ENCODE peak calls at places on chromosomes 4 and X, in six cellular contexts. L is CD8-positive, alpha-beta T cell; Y is effector memory CD4-positive, alpha-beta T cell; I is GM23338; K is keratinocyte; M is PC-3. S is an unnamed sample. For H3K4me1, the result is how much of the 10 kb centered on the place peaks cover.

GRCh38 chr4:103645991-103646390 is 73.8 kb downstream of the TACR3 start:
- DNase-seq in I (no peak), M (no peak), K (no peak), Y (no peak), L (no peak), S (no peak)

GRCh38 chrX:79153348-79153747 is 8.9 kb downstream of the GPR174 start:
- DNase-seq in M (no peak), L (no peak), Y (no peak), K (no peak), I (no peak), S (no peak)

GRCh38 chr4:43325220-43325967 is 432.9 kb downstream of the GRXCR1 start:
- DNase-seq in M (no peak), K (no peak), L (no peak), Y (no peak), I (no peak), S (no peak)

GRCh38 chr4:78356251-78356650 is 195.3 kb upstream of the ANXA3 start:
- DNase-seq in K (no peak), Y (no peak), M (no peak), I (no peak), L (no peak), S (no peak)

GRCh38 chr4:52019941-52020657 is at the start of gene LRRC66:
- DNase-seq in Y (no peak), I (no peak), M (peak), L (no peak), K (no peak), S (no peak)

GRCh38 chrX:152641996-152642395 is 4.3 kb downstream of the GABRQ start:
- DNase-seq in Y (no peak), I (peak), K (no peak), M (peak), L (no peak), S (no peak)

GRCh38 chr4:138158746-138159297 is 83.3 kb downstream of the SLC7A11 start:
- DNase-seq in I (no peak), M (peak), Y (no peak), L (no peak), K (no peak), S (no peak)

GRCh38 chr4:150119492-150119891 is 41.2 kb downstream of the DCLK2 start:
- DNase-seq in M (peak), L (no peak), I (peak), K (no peak), Y (no peak), S (no peak)

GRCh38 chr4:138181288-138181687 is 60.9 kb downstream of the SLC7A11 start:
- DNase-seq in I (no peak), M (no peak), Y (no peak), L (no peak), K (no peak), S (peak)

GRCh38 chrX:150454508-150455219 is 91.5 kb downstream of the MAMLD1 start:
- DNase-seq in L (no peak), Y (no peak), I (no peak), M (no peak), K (no peak), S (no peak)

GRCh38 chr4:40719008-40719623 is 30.6 kb upstream of the NSUN7 start:
- DNase-seq in M (peak), I (peak), Y (no peak), L (no peak), K (no peak), S (no peak)

GRCh38 chrX:137424679-137425078 is 141.2 kb upstream of the ZIC3 start:
- DNase-seq in L (no peak), K (no peak), Y (no peak), I (peak), M (no peak), S (no peak)

GRCh38 chrX:104253567-104254441 is 929 bp downstream of the ESX1 start:
- DNase-seq in K (no peak), Y (no peak), M (no peak), L (no peak), I (peak), S (no peak)

GRCh38 chrX:80354966-80355465 is 65.2 kb upstream of the TENT5D start:
- DNase-seq in K (no peak), Y (no peak), L (no peak), I (no peak), M (no peak), S (no peak)

GRCh38 chr4:182225257-182225852 is 17.8 kb upstream of the TENM3 start:
- DNase-seq in M (no peak), L (no peak), I (no peak), K (no peak), Y (no peak), S (no peak)

GRCh38 chr4:182163180-182163579 is 80.0 kb upstream of the TENM3 start:
- DNase-seq in K (no peak), L (no peak), I (peak), Y (no peak), M (no peak), S (no peak)

GRCh38 chr4:2837110-2837903 is 6.3 kb upstream of the ADD1 start:
- DNase-seq in L (no peak), I (peak), Y (no peak), M (no peak), K (no peak), S (peak)

GRCh38 chr4:4575284-4576211 is 33.7 kb upstream of the STX18 start:
- DNase-seq in M (peak), K (no peak), Y (peak), I (peak), L (peak), S (peak)

GRCh38 chrX:133179500-133179899 is 38.7 kb downstream of the TFDP3 start:
- DNase-seq in K (no peak), I (peak), Y (no peak), M (no peak), L (no peak), S (no peak)

GRCh38 chrX:68433155-68433980 is at the start of gene OPHN1:
- DNase-seq in L (no peak), I (peak), Y (no peak), K (no peak), M (peak), S (peak)

GRCh38 chr4:153228512-153229145 is 24.4 kb downstream of the TRIM2 start:
- DNase-seq in L (no peak), Y (no peak), M (no peak), K (no peak), I (no peak), S (no peak)

GRCh38 chr4:80206541-80207171 is 9.4 kb downstream of the PRDM8 start:
- DNase-seq in L (no peak), I (peak), Y (no peak), M (no peak), K (no peak), S (peak)

GRCh38 chrX:146127617-146128016 is 310.0 kb downstream of the SLITRK2 start:
- DNase-seq in I (no peak), L (no peak), K (no peak), M (no peak), Y (no peak), S (no peak)

DNA sequence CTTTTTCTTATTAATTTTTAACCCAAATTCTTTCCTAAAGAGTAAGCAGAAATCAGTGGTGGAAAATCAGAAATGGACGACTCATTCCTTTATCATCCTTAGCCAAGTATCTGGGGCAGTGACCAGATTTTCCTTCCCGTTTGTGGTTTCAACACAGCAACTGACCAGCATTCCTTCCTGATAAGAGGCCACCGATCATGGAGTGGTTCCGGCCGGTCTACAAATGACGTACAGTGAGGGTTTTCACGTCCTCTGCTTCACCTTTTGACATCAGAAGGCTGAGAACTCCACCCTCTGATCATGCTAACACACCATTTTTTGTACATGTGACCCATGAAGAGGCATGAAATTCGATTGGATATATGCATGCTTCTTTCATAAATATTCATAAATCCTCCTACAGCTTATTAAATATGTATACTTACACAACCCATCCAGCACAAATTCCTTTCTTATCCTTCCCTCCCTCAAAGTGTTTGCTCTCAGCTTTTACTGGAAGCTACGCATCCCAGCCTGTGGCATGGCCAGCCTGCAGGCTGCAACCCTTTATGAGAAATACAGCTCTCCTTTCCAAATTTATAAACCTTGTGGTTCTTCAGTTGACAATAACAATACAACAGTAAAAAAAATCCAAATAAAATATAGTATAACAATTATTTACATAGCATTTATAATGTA is 173.0 kb upstream of the CASK start:
- DNase-seq in M (peak), I (no peak), K (peak), L (no peak), Y (no peak), S (peak)
- H3K27ac ChIP-seq in M (peak), I (no peak), K (peak), L (no peak), Y (no peak), S (no peak)

DNA sequence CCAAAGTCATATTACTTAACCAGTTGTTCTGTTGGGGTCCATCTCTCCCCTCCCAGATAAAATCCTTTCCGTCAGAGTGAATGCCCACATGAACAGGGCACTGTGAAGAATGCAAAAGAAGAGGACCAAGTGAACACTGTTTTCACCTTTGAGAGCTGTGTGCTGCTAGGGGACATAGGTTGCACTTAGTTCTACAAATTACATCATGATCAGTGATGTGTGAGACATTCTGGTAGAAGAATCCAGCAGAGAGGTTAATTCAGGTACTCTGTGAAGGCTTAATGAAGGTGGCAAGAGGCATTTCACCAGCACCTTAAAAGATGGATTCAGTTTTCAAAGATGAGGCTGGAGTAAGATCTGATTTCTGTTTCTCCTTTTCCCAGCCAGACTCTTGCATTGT is 10.8 kb downstream of the GAB1 start:
- DNase-seq in K (no peak), I (no peak), M (no peak), Y (no peak), L (no peak), S (no peak)
- H3K4me1 ChIP-seq in K (under half), I (under half), M (under half), Y (under half), L (under half), S (under half)

GRCh38 chr4:6469144-6469543 is 3.3 kb downstream of the PPP2R2C start:
- DNase-seq in M (no peak), K (no peak), I (no peak), Y (no peak), L (no peak), S (no peak)

GRCh38 chr4:6465985-6466384 is 6.4 kb downstream of the PPP2R2C start:
- DNase-seq in L (no peak), M (no peak), I (no peak), K (no peak), Y (no peak), S (no peak)

GRCh38 chr4:6468376-6468775 is 4.0 kb downstream of the PPP2R2C start:
- DNase-seq in L (no peak), M (no peak), I (no peak), K (no peak), Y (no peak), S (no peak)

GRCh38 chr4:6466756-6467381 is 5.5 kb downstream of the PPP2R2C start:
- DNase-seq in Y (no peak), K (no peak), M (no peak), L (no peak), I (no peak), S (no peak)

DNA sequence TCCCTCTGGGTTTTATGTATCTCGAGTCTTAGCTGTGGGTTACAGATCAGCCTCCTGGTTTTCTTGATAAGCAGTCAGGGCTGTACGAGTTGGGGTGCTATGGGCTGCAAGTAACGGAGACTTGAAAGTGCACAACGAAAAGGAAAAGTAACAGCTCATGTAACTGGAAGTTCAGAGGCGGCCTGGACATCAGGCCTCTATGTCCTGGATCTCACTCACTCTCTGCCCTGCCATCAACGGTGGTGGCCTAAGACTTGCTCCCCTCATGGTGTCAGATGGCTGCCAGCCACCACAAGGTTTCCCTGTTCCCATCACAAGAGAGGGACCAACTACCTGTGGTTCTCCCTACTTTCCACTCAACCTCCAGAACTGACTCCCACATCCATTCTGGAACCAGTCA is 4.8 kb downstream of the PPP2R2C start:
- DNase-seq in Y (no peak), I (no peak), K (no peak), M (no peak), L (no peak), S (no peak)
- H3K27ac ChIP-seq in Y (no peak), I (no peak), K (no peak), M (no peak), L (no peak), S (no peak)

GRCh38 chrX:139828830-139829229 is 104.0 kb downstream of the ATP11C start:
- DNase-seq in I (no peak), M (no peak), K (no peak), L (no peak), Y (no peak), S (no peak)
- H3K4me1 ChIP-seq in I (half or more), M (under half), K (under half), L (under half), Y (under half), S (under half)

GRCh38 chr4:114659386-114660008 is 60.9 kb downstream of the UGT8 start:
- DNase-seq in L (no peak), K (peak), M (peak), I (peak), Y (no peak), S (peak)

GRCh38 chr4:114654607-114655006 is 56.0 kb downstream of the UGT8 start:
- DNase-seq in M (no peak), Y (no peak), I (no peak), L (no peak), K (no peak), S (no peak)

GRCh38 chr4:114653675-114654074 is 55.1 kb downstream of the UGT8 start:
- DNase-seq in L (no peak), I (no peak), K (no peak), Y (no peak), M (no peak), S (no peak)

GRCh38 chr4:114658776-114659175 is 60.2 kb downstream of the UGT8 start:
- DNase-seq in Y (no peak), K (no peak), L (no peak), M (no peak), I (no peak), S (no peak)

DNA sequence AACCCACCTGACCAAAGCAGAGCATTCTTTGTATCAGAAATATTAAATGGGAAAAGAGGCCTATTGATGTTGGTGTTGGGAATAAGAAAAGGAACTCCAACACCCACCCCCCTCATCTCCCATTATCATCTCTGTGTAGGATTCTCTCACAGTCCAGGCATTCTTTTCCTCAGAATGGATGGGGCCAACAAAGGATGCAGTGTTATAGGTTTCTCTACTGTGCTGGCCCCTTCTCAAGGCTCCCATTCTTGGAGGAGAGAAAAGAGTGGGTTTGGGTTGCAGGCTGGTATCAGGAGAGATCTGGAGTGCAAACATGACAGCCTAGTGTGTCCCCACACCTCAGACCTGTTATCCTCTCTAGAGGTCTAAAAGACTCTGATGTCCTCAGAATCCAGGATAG is 59.6 kb downstream of the UGT8 start:
- DNase-seq in I (peak), L (no peak), Y (no peak), K (no peak), M (no peak), S (no peak)
- H3K27ac ChIP-seq in I (no peak), L (no peak), Y (no peak), K (no peak), M (no peak), S (no peak)

S was measured in right cardiac atrium.